ENCODE peak calls at places on chromosomes 5 and 9, in five cellular contexts. One of them, this sample, is unnamed.

GRCh38 chr9:728535-728934 is 113.0 kb upstream of the DMRT1 start:
- DNase-seq in lung: no peak
- DNase-seq in lower lobe of right lung: no peak
- DNase-seq in esophagus squamous epithelium: no peak
- DNase-seq in left lung: no peak
- DNase-seq in this sample: no peak

GRCh38 chr9:126146254-126147145 is 180.1 kb upstream of the MVB12B start:
- DNase-seq in lung: peak; percentile 29
- DNase-seq in lower lobe of right lung: no peak
- DNase-seq in esophagus squamous epithelium: no peak
- DNase-seq in left lung: no peak
- DNase-seq in this sample: peak; percentile 26

GRCh38 chr9:71589612-71590011 is 178.7 kb downstream of the CEMIP2 start:
- DNase-seq in lung: no peak
- DNase-seq in lower lobe of right lung: no peak
- DNase-seq in esophagus squamous epithelium: no peak
- DNase-seq in left lung: no peak
- DNase-seq in this sample: no peak

GRCh38 chr9:113621309-113621791 is 157.8 kb downstream of the RGS3 start:
- DNase-seq in lung: no peak
- DNase-seq in lower lobe of right lung: no peak
- DNase-seq in esophagus squamous epithelium: no peak
- DNase-seq in left lung: no peak
- DNase-seq in this sample: peak; percentile 22

GRCh38 chr5:34496258-34496657 is 159.9 kb upstream of the RAI14 start:
- DNase-seq in lung: no peak
- DNase-seq in lower lobe of right lung: no peak
- DNase-seq in esophagus squamous epithelium: no peak
- DNase-seq in left lung: no peak
- DNase-seq in this sample: peak; percentile 35

GRCh38 chr9:134861586-134862334 is 18.9 kb upstream of the FCN2 start:
- DNase-seq in lung: no peak
- DNase-seq in lower lobe of right lung: peak; percentile 24
- DNase-seq in esophagus squamous epithelium: no peak
- DNase-seq in left lung: no peak
- DNase-seq in this sample: no peak

GRCh38 chr5:179219661-179220620 is 125.3 kb downstream of the ADAMTS2 start:
- DNase-seq in lung: no peak
- DNase-seq in lower lobe of right lung: peak; percentile 42
- DNase-seq in esophagus squamous epithelium: no peak
- DNase-seq in left lung: no peak
- DNase-seq in this sample: no peak

GRCh38 chr5:109917966-109918365 is 228.2 kb downstream of the MAN2A1 start:
- DNase-seq in lung: no peak
- DNase-seq in lower lobe of right lung: no peak
- DNase-seq in esophagus squamous epithelium: no peak
- DNase-seq in left lung: no peak
- DNase-seq in this sample: no peak

GRCh38 chr9:37903581-37903830 is 421 bp downstream of the SLC25A51 start:
- DNase-seq in lung: peak; percentile 58
- DNase-seq in lower lobe of right lung: no peak
- DNase-seq in esophagus squamous epithelium: no peak
- DNase-seq in left lung: peak; percentile 70
- DNase-seq in this sample: no peak

GRCh38 chr9:133107245-133107722 is 13.8 kb downstream of the RALGDS start:
- DNase-seq in lung: no peak
- DNase-seq in lower lobe of right lung: peak; percentile 43
- DNase-seq in esophagus squamous epithelium: no peak
- DNase-seq in left lung: no peak
- DNase-seq in this sample: no peak

GRCh38 chr5:181243020-181243520 is 636 bp downstream of the RACK1 start:
- DNase-seq in lung: no peak
- DNase-seq in lower lobe of right lung: no peak
- DNase-seq in esophagus squamous epithelium: no peak
- DNase-seq in left lung: no peak
- DNase-seq in this sample: no peak

GRCh38 chr9:108511200-108511756 is 344.5 kb downstream of the ACTL7B start:
- DNase-seq in lung: no peak
- DNase-seq in lower lobe of right lung: no peak
- DNase-seq in esophagus squamous epithelium: no peak
- DNase-seq in left lung: no peak
- DNase-seq in this sample: no peak

GRCh38 chr5:147346006-147346561 is 111.3 kb downstream of the STK32A start:
- DNase-seq in lung: no peak
- DNase-seq in lower lobe of right lung: no peak
- DNase-seq in esophagus squamous epithelium: no peak
- DNase-seq in left lung: no peak
- DNase-seq in this sample: no peak

GRCh38 chr5:137815202-137815990 is 52.3 kb upstream of the MYOT start:
- DNase-seq in lung: no peak
- DNase-seq in lower lobe of right lung: no peak
- DNase-seq in esophagus squamous epithelium: no peak
- DNase-seq in left lung: no peak
- DNase-seq in this sample: no peak

GRCh38 chr9:137461316-137461662 is 2.2 kb upstream of the NSMF start:
- DNase-seq in lung: no peak
- DNase-seq in lower lobe of right lung: no peak
- DNase-seq in esophagus squamous epithelium: no peak
- DNase-seq in left lung: no peak
- DNase-seq in this sample: no peak

GRCh38 chr5:41893074-41893851 is 10.9 kb upstream of the RIMOC1 start:
- DNase-seq in lung: no peak
- DNase-seq in lower lobe of right lung: no peak
- DNase-seq in esophagus squamous epithelium: no peak
- DNase-seq in left lung: no peak
- DNase-seq in this sample: no peak

GRCh38 chr9:18606831-18607230 is 132.9 kb downstream of the ADAMTSL1 start:
- DNase-seq in lung: no peak
- DNase-seq in lower lobe of right lung: no peak
- DNase-seq in esophagus squamous epithelium: no peak
- DNase-seq in left lung: no peak
- DNase-seq in this sample: no peak

GRCh38 chr5:167701103-167701502 is 590.3 kb upstream of the WWC1 start:
- DNase-seq in lung: no peak
- DNase-seq in lower lobe of right lung: no peak
- DNase-seq in esophagus squamous epithelium: no peak
- DNase-seq in left lung: no peak
- DNase-seq in this sample: no peak

GRCh38 chr9:17660158-17660557 is 81.3 kb downstream of the SH3GL2 start:
- DNase-seq in lung: no peak
- DNase-seq in lower lobe of right lung: no peak
- DNase-seq in esophagus squamous epithelium: no peak
- DNase-seq in left lung: no peak
- DNase-seq in this sample: no peak

GRCh38 chr5:131430794-131431193 is 166.9 kb downstream of the CDC42SE2 start:
- DNase-seq in lung: no peak
- DNase-seq in lower lobe of right lung: no peak
- DNase-seq in esophagus squamous epithelium: no peak
- DNase-seq in left lung: no peak
- DNase-seq in this sample: no peak

GRCh38 chr5:59416441-59416840 is 477.1 kb downstream of the PDE4D start:
- DNase-seq in lung: no peak
- DNase-seq in lower lobe of right lung: no peak
- DNase-seq in esophagus squamous epithelium: no peak
- DNase-seq in left lung: no peak
- DNase-seq in this sample: no peak

GRCh38 chr9:80954521-80954920 is 734.8 kb downstream of the TLE1 start:
- DNase-seq in lung: no peak
- DNase-seq in lower lobe of right lung: no peak
- DNase-seq in esophagus squamous epithelium: no peak
- DNase-seq in left lung: no peak
- DNase-seq in this sample: no peak

GRCh38 chr5:107474724-107475489 is 195.8 kb downstream of the EFNA5 start:
- DNase-seq in lung: no peak
- DNase-seq in lower lobe of right lung: no peak
- DNase-seq in esophagus squamous epithelium: no peak
- DNase-seq in left lung: no peak
- DNase-seq in this sample: no peak

GRCh38 chr5:88269222-88269771 is 652 bp upstream of the TMEM161B start:
- DNase-seq in lung: no peak
- DNase-seq in lower lobe of right lung: no peak
- DNase-seq in esophagus squamous epithelium: no peak
- DNase-seq in left lung: no peak
- DNase-seq in this sample: peak; percentile 42

GRCh38 chr9:131181091-131181681 is 55.8 kb downstream of the NUP214 start:
- DNase-seq in lung: no peak
- DNase-seq in lower lobe of right lung: no peak
- DNase-seq in esophagus squamous epithelium: no peak
- DNase-seq in left lung: no peak
- DNase-seq in this sample: no peak

DNA sequence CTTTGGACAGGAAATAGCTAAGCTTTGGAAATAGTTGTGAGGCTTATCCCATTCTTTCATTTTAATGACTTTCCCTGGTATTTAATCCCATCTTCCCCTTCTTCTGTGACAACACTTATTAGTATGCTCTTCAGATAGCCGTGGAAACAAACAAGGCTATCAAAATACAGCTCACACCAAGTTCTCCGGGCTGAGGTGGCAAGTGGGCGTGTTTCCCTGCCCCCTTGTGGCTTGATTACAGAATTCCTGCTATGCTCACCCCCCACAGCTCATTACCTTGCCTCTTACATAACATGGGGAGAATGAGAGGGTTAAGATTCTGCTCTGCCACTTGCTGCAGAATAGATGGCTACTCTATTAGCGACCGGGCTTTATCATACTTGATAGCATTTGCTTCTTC is 437.1 kb upstream of the TLE4 start:
- DNase-seq in lung: no peak
- DNase-seq in lower lobe of right lung: no peak
- DNase-seq in esophagus squamous epithelium: no peak
- DNase-seq in left lung: no peak
- DNase-seq in this sample: no peak
- TF ChIP-seq CTCF in lung: no peak
- TF ChIP-seq CTCF in lower lobe of right lung: no peak
- TF ChIP-seq CTCF in esophagus squamous epithelium: no peak
- TF ChIP-seq CTCF in left lung: no peak
- TF ChIP-seq CTCF in this sample: no peak

GRCh38 chr9:95517559-95517933 is 775 bp upstream of the PTCH1 start:
- DNase-seq in lung: no peak
- DNase-seq in lower lobe of right lung: no peak
- DNase-seq in esophagus squamous epithelium: no peak
- DNase-seq in left lung: no peak
- DNase-seq in this sample: no peak

GRCh38 chr9:95515272-95516113 is 1.3 kb downstream of the PTCH1 start:
- DNase-seq in lung: no peak
- DNase-seq in lower lobe of right lung: no peak
- DNase-seq in esophagus squamous epithelium: no peak
- DNase-seq in left lung: no peak
- DNase-seq in this sample: no peak

GRCh38 chr9:95516736-95517558 is at the start of gene PTCH1:
- DNase-seq in lung: no peak
- DNase-seq in lower lobe of right lung: peak; percentile 58
- DNase-seq in esophagus squamous epithelium: no peak
- DNase-seq in left lung: no peak
- DNase-seq in this sample: no peak

GRCh38 chr9:95516221-95516735 is 493 bp downstream of the PTCH1 start:
- DNase-seq in lung: no peak
- DNase-seq in lower lobe of right lung: no peak
- DNase-seq in esophagus squamous epithelium: no peak
- DNase-seq in left lung: no peak
- DNase-seq in this sample: no peak

DNA sequence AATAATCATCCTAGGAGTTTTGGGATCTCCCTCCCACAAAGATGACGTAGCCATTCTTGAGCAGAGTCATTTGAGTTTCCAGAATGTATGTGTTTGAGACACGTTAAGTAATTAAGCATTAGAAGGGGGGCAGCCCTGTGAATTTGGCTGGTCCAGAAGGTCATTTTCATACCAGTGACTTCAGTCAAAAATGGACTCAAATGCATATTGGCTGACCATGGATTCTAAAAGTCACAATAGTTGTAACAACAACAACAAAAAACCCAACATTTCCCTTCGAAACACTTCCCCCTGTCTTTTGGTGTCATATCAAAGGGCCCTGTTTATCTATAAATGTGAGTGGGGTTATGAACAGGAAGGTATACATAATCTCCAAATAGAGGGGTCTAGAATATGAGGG is 1.3 kb upstream of the PTCH1 start:
- DNase-seq in lung: no peak
- DNase-seq in lower lobe of right lung: no peak
- DNase-seq in esophagus squamous epithelium: no peak
- DNase-seq in left lung: no peak
- DNase-seq in this sample: no peak
- H3K27me3 ChIP-seq in lung: no peaks in the 10 kb centered on the region
- H3K27me3 ChIP-seq in lower lobe of right lung: peaks cover 18% of the 10 kb centered on the region
- H3K27me3 ChIP-seq in esophagus squamous epithelium: no peaks in the 10 kb centered on the region
- H3K27me3 ChIP-seq in left lung: peaks cover 67% of the 10 kb centered on the region
- H3K27me3 ChIP-seq in this sample: no peaks in the 10 kb centered on the region

GRCh38 chr5:177300236-177300880 is 3.2 kb downstream of the RAB24 start:
- DNase-seq in lung: peak; percentile 61
- DNase-seq in lower lobe of right lung: peak; percentile 77
- DNase-seq in esophagus squamous epithelium: no peak
- DNase-seq in left lung: peak; percentile 80
- DNase-seq in this sample: no peak
- TF ChIP-seq CTCF in lung: no peak
- TF ChIP-seq CTCF in lower lobe of right lung: no peak
- TF ChIP-seq CTCF in esophagus squamous epithelium: peak; percentile 17
- TF ChIP-seq CTCF in left lung: no peak
- TF ChIP-seq CTCF in this sample: no peak

DNA sequence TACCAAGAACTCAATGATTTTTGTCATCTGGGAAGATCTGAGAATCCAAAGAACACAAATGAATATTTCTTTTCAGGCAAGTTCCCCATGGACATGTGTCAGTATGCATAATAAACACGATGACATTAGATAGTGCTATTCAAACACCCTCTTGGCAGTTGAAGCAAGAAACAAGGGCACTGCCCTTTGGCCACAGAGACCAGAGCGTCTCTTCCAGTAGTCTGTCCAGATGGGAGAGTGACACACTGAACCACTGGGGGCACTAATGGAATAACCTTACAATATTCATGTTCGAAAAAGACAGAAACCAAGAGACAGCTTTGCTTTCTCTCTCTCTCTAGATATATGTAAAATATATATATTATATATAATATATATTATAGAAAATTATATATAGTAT is 301.9 kb downstream of the CTNND2 start:
- DNase-seq in lung: no peak
- DNase-seq in lower lobe of right lung: no peak
- DNase-seq in esophagus squamous epithelium: no peak
- DNase-seq in left lung: no peak
- DNase-seq in this sample: peak; percentile 66
- H3K27me3 ChIP-seq in lung: no peaks in the 10 kb centered on the region
- H3K27me3 ChIP-seq in lower lobe of right lung: no peaks in the 10 kb centered on the region
- H3K27me3 ChIP-seq in esophagus squamous epithelium: no peaks in the 10 kb centered on the region
- H3K27me3 ChIP-seq in left lung: no peaks in the 10 kb centered on the region
- H3K27me3 ChIP-seq in this sample: no peaks in the 10 kb centered on the region

DNA sequence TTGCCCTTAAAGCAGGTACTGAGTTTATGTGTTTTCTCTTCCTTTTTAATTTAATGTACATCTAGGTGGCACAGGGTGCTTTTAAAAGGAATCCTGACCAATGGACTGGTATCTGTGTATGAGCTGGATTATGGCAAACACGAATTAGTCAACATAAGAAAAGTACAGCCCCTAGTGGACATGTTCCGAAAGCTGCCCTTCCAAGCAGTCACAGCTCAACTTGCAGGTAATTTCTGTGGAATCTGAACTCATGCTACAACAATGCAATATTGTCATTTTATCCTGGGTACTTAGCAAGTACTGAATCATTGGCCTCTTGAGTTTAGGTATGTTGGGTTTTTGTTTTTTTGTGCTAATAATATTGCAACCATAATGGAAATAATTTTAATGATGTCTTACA is 14.4 kb upstream of the TMOD1 start:
- DNase-seq in lung: no peak
- DNase-seq in lower lobe of right lung: no peak
- DNase-seq in esophagus squamous epithelium: no peak
- DNase-seq in left lung: no peak
- DNase-seq in this sample: no peak
- TF ChIP-seq CTCF in lung: no peak
- TF ChIP-seq CTCF in lower lobe of right lung: no peak
- TF ChIP-seq CTCF in esophagus squamous epithelium: no peak
- TF ChIP-seq CTCF in left lung: no peak
- TF ChIP-seq CTCF in this sample: no peak

This sample was measured in dorsolateral prefrontal cortex.